ENCODE peak calls at places on chromosome 21, in five cellular contexts. K is right lobe of liver, T is astrocyte of the spinal cord, R is pancreas, W is nephron progenitor cell. J is an unnamed sample.

GRCh38 chr21:15301014-15301413 is 236.2 kb upstream of the NRIP1 start:
- DNase-seq in T (peak), K (no peak), W (no peak), R (no peak), J (no peak)

GRCh38 chr21:34022557-34023335 is 50.6 kb upstream of the MRPS6 start:
- DNase-seq in W (no peak), R (no peak), K (no peak), T (no peak), J (peak)

GRCh38 chr21:34365794-34366193 is 2.0 kb downstream of the KCNE2 start:
- DNase-seq in K (no peak), R (no peak), T (no peak), W (no peak), J (peak)

GRCh38 chr21:35529141-35529863 is 480.2 kb upstream of the RUNX1 start:
- DNase-seq in T (peak), K (no peak), W (no peak), R (no peak), J (no peak)

GRCh38 chr21:18711662-18712061 is 308.1 kb upstream of the TMPRSS15 start:
- DNase-seq in R (no peak), W (no peak), K (no peak), T (no peak), J (no peak)

GRCh38 chr21:39637197-39637970 is 24.6 kb downstream of the B3GALT5 start:
- DNase-seq in W (no peak), R (no peak), T (no peak), K (no peak), J (no peak)

GRCh38 chr21:33126569-33126968 is 56.6 kb downstream of the OLIG1 start:
- DNase-seq in T (no peak), R (no peak), K (no peak), W (no peak), J (no peak)

GRCh38 chr21:36330904-36331303 is 10.9 kb downstream of the MORC3 start:
- DNase-seq in R (no peak), W (peak), T (peak), K (peak), J (no peak)

GRCh38 chr21:31340942-31341487 is 3.0 kb downstream of the TIAM1 start:
- DNase-seq in T (no peak), R (no peak), K (no peak), W (no peak), J (no peak)

GRCh38 chr21:43322805-43323204 is 104.1 kb downstream of the SIK1 start:
- DNase-seq in K (no peak), T (no peak), R (no peak), W (no peak), J (no peak)

GRCh38 chr21:21968810-21969588 is 970.8 kb downstream of the NCAM2 start:
- DNase-seq in W (no peak), K (no peak), T (peak), R (no peak), J (no peak)

GRCh38 chr21:43302356-43302700 is 124.6 kb downstream of the SIK1 start:
- DNase-seq in T (no peak), K (peak), R (peak), W (no peak), J (no peak)

GRCh38 chr21:31195334-31196015 is 148.6 kb downstream of the TIAM1 start:
- DNase-seq in T (no peak), K (no peak), W (no peak), R (no peak), J (no peak)

GRCh38 chr21:40194181-40194580 is 326.9 kb downstream of the PCP4 start:
- DNase-seq in R (no peak), W (no peak), T (no peak), K (no peak), J (no peak)

GRCh38 chr21:22795644-22796043 is 1797.4 kb downstream of the NCAM2 start:
- DNase-seq in R (no peak), T (no peak), W (no peak), K (no peak), J (no peak)

GRCh38 chr21:38819051-38819718 is 13.5 kb downstream of the ETS2 start:
- DNase-seq in K (no peak), T (no peak), W (no peak), R (no peak), J (no peak)

GRCh38 chr21:17679002-17679600 is 66.4 kb upstream of the BTG3 start:
- DNase-seq in K (no peak), R (no peak), W (no peak), T (peak), J (no peak)

GRCh38 chr21:35637431-35637830 is 422.9 kb downstream of the SETD4 start:
- DNase-seq in K (no peak), T (peak), W (no peak), R (no peak), J (no peak)

GRCh38 chr21:34938079-34938764 is 110.9 kb downstream of the RUNX1 start:
- DNase-seq in T (peak), K (no peak), R (no peak), W (no peak), J (no peak)

GRCh38 chr21:14773777-14774345 is 227.7 kb upstream of the SAMSN1 start:
- DNase-seq in R (peak), W (peak), K (peak), T (peak), J (no peak)

GRCh38 chr21:33314096-33314495 is 10.7 kb upstream of the IFNAR1 start:
- DNase-seq in T (peak), W (no peak), K (no peak), R (no peak), J (no peak)

GRCh38 chr21:31317688-31318087 is 26.4 kb downstream of the TIAM1 start:
- DNase-seq in W (no peak), K (no peak), R (no peak), T (no peak), J (no peak)

GRCh38 chr21:23837564-23837963 is 1769.7 kb downstream of the MRPL39 start:
- DNase-seq in R (no peak), W (no peak), T (no peak), K (no peak), J (no peak)

GRCh38 chr21:33011462-33011861 is 14.3 kb upstream of the OLIG2 start:
- DNase-seq in R (no peak), W (no peak), T (peak), K (no peak), J (peak)

GRCh38 chr21:31732891-31733520 is 1.1 kb upstream of the SCAF4 start:
- DNase-seq in R (peak), T (no peak), K (peak), W (peak), J (no peak)

GRCh38 chr21:43329361-43330269 is 97.3 kb downstream of the SIK1 start:
- DNase-seq in K (no peak), W (no peak), R (no peak), T (no peak), J (no peak)

GRCh38 chr21:34791776-34792503 is 123.1 kb downstream of the CLIC6 start:
- DNase-seq in R (no peak), K (no peak), W (no peak), T (no peak), J (no peak)

GRCh38 chr21:27168084-27168483 is 201.2 kb upstream of the ADAMTS5 start:
- DNase-seq in T (no peak), K (no peak), R (no peak), W (no peak), J (no peak)

GRCh38 chr21:21367583-21367982 is 369.4 kb downstream of the NCAM2 start:
- DNase-seq in W (no peak), R (no peak), K (no peak), T (no peak), J (no peak)

GRCh38 chr21:31750843-31751242 is 18.9 kb upstream of the SCAF4 start:
- DNase-seq in T (no peak), W (no peak), R (no peak), K (no peak), J (no peak)

GRCh38 chr21:34802180-34802899 is 133.5 kb downstream of the CLIC6 start:
- DNase-seq in K (no peak), R (no peak), T (no peak), W (no peak), J (no peak)

GRCh38 chr21:19489930-19490329 is 1086.3 kb upstream of the TMPRSS15 start:
- DNase-seq in R (no peak), T (no peak), K (no peak), W (no peak), J (no peak)

GRCh38 chr21:14982336-14982735 is 82.5 kb downstream of the NRIP1 start:
- DNase-seq in T (no peak), K (no peak), W (no peak), R (no peak), J (no peak)

GRCh38 chr21:16460936-16461335 is 731.2 kb downstream of the USP25 start:
- DNase-seq in K (no peak), W (no peak), T (no peak), R (no peak), J (no peak)
- TF ChIP-seq CTCF in K (no peak), W (no peak), T (peak), R (no peak), J (no peak)

GRCh38 chr21:44485254-44485793 is 30.0 kb downstream of the LRRC3 start:
- DNase-seq in T (peak), K (peak), W (peak), R (no peak), J (no peak)
- TF ChIP-seq CTCF in T (peak), K (no peak), W (peak), R (no peak), J (peak)

DNA sequence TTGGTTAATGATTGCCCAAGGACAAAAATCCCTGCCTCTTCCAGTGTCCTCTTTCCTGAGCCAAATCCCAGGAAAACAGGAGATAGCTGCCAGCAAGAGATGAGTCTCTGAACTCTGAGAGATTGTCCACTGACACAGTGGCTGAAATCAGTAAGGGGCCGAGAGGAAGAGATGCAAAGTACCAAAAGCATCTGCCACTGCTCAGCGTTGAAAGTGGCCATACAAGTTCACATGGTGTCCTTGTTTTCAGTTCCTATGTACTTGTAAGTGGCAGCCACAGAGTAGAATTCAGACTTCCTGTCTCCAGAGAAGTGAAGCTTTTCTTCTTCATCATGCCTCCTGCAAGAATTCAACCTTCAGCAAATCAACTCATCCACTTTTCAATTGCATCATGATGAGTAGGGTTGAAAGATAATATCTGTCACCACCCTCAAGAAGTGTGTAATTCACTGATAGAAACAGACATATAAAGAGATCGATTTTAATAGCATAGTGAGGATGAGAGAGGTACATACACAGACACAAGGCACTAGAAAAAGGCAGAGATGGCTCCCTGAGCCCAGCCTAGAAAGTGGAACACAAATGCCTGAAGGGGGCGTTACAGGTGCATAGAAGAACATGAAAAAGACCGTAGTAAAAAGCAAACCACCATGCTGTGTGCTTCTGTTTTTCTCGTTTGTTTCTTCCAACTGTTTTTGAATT is 185.8 kb downstream of the MRPL39 start:
- DNase-seq in T (peak), R (no peak), K (no peak), W (peak), J (no peak)
- TF ChIP-seq CTCF in T (peak), R (no peak), K (peak), W (peak), J (peak)

DNA sequence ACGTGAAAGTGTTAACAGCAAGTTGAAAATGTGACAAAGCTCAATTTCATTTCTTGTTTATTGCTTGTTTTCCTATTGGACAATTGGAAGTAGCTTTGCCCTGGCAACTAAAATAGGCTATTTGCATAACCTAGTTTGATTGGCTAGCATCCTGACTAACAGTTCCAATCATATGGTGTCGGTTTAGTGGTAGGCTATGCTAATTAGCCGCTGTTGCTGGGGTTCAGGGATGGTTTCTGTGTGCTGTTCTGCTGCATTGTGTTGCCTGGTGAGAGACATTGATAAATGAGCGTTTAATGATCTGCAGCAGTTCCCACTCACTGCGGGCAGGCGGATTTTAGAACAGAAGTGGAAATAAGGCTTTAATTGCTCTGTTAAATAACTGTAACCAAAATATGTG is 68.5 kb downstream of the DYRK1A start:
- DNase-seq in W (peak), T (peak), R (no peak), K (no peak), J (no peak)
- TF ChIP-seq CTCF in W (no peak), T (no peak), R (no peak), K (no peak), J (no peak)

DNA sequence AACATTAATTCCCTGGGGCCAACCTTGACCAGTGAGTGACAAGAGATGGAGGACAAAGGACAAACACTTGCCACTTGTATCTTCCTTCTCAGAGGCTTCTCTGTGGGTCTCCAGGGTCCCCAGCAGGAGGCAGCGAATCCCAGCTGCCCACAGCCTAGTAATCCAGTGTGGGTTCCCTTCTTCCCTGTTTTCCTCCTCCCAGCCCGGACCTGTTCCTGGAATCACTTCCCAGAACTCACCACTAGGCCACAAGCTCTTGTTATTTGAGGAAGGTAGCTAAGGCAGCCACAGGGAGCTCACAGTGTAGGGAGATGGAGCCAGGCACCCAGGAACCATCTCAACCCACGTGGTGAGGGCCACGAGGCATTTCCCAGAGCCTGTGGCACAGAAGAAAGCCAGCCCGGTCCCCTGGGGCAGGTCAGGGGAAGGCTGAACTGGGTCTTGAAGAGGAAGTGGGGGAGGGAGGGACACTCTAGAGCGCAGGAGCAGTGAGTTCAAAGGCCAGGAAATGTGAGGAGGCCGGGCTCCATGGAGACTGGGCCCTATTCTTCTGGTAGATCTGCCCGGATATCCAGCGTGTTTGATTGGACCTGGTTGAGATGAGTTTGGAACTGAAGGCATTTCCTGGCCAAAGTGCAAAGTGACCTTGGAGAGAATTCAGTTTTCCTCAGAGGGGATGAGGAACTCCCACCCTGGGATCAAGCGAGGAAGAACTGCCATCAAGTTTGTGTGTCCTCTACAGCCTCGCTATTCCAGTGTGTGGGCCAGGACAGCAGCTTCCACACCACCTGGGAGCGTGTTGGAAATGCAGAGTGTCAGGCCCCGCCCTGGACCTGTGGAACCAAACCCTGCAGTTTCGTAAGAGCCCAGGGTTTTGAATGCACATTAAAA is 20.3 kb upstream of the C2CD2 start:
- DNase-seq in R (no peak), K (no peak), W (no peak), T (no peak), J (peak)
- TF ChIP-seq CTCF in R (no peak), K (no peak), W (no peak), T (no peak), J (no peak)

GRCh38 chr21:46538262-46538661 is 66.6 kb downstream of the S100B start:
- DNase-seq in W (no peak), R (no peak), T (no peak), K (no peak), J (no peak)
- TF ChIP-seq CTCF in W (no peak), R (no peak), T (no peak), K (no peak), J (no peak)

J was measured in osteocyte.